ENCODE peak calls at places on chromosomes 7 and 10, in four cellular contexts. O is gastrocnemius medialis, R is stomach, K is H1. S is an unnamed sample.

GRCh38 chr7:117480978-117481377 is 1.2 kb downstream of the CFTR start:
- DNase-seq in O (no peak), R (no peak), K (no peak), S (no peak)

GRCh38 chr7:151012921-151013347 is 11.4 kb downstream of the ATG9B start:
- DNase-seq in O (no peak), R (no peak), K (no peak), S (no peak)

GRCh38 chr10:26881600-26882331 is 21.0 kb upstream of the ABI1 start:
- DNase-seq in O (no peak), R (no peak), K (no peak), S (no peak)

GRCh38 chr7:138880881-138881577 is 83.0 kb upstream of the ATP6V0A4 start:
- DNase-seq in O (no peak), R (peak; percentile 40), K (no peak), S (peak; percentile 30)

GRCh38 chr7:98203964-98204605 is 7.2 kb upstream of the BHLHA15 start:
- DNase-seq in O (no peak), R (no peak), K (no peak), S (no peak)

GRCh38 chr7:92835851-92836488 is 403 bp downstream of the CDK6 start:
- DNase-seq in O (no peak), R (peak; percentile 28), K (no peak), S (no peak)

GRCh38 chr10:122113161-122113944 is 124.4 kb downstream of the TACC2 start:
- DNase-seq in O (peak; percentile 72), R (peak; percentile 69), K (no peak), S (peak; percentile 65)

GRCh38 chr10:1183033-1183396 is 126.8 kb downstream of the WDR37 start:
- DNase-seq in O (no peak), R (no peak), K (no peak), S (no peak)

GRCh38 chr7:14995774-14996173 is 93.2 kb upstream of the DGKB start:
- DNase-seq in O (no peak), R (no peak), K (no peak), S (no peak)

DNA sequence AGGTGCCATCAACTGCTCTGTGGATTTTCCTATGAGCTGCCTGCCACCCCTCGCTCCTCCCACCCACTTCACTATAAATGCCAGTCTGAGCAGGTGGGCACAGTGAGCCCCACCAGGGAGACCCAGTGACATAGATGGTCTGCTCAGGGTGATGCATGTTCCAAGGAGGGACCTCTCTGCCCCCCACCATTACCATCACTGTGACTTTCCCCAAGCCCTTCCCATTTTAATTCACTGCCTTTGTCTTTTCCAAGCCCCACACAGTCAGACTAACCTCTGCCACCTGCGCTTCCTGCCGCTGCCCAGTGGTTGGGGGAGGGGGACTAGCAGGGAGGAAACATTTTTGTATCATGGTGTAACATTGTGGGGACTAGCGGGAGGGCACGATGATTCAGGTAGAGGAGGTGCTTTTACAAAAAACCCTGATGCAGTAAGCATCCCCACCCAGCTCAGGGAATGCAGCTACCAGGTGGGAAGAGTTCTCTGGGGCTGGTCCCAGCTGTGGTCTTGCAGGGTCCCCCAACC is 24.6 kb downstream of the PRSS2 start:
- DNase-seq in O (no peak), R (no peak), K (peak; percentile 77), S (no peak)
- TF ChIP-seq POLR2A in O (no peak), R (no peak), K (no peak), S (no peak)

DNA sequence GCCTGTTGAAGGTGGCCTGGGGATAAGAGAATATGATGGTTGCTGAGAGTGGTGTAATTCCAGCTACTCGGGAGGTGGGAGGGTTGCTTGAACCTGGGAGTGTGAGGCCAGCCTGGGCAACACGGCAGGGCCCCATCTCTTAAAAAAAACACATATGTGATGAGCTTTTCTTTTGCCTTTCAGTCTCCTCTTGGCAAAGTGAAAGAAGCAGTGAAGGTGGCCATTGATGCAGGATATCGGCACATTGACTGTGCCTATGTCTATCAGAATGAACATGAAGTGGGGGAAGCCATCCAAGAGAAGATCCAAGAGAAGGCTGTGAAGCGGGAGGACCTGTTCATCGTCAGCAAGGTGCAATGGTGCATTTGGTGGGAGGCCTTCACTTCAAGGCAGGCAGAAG is 3.1 kb downstream of the AKR1B10 start:
- DNase-seq in O (no peak), R (no peak), K (no peak), S (no peak)
- TF ChIP-seq POLR2A in O (no peak), R (no peak), K (no peak), S (no peak)

GRCh38 chr10:52215745-52216361 is 98.2 kb upstream of the DKK1 start:
- DNase-seq in O (peak; percentile 25), R (peak; percentile 43), K (no peak), S (peak; percentile 56)
- TF ChIP-seq POLR2A in O (no peak), R (no peak), K (no peak), S (no peak)

DNA sequence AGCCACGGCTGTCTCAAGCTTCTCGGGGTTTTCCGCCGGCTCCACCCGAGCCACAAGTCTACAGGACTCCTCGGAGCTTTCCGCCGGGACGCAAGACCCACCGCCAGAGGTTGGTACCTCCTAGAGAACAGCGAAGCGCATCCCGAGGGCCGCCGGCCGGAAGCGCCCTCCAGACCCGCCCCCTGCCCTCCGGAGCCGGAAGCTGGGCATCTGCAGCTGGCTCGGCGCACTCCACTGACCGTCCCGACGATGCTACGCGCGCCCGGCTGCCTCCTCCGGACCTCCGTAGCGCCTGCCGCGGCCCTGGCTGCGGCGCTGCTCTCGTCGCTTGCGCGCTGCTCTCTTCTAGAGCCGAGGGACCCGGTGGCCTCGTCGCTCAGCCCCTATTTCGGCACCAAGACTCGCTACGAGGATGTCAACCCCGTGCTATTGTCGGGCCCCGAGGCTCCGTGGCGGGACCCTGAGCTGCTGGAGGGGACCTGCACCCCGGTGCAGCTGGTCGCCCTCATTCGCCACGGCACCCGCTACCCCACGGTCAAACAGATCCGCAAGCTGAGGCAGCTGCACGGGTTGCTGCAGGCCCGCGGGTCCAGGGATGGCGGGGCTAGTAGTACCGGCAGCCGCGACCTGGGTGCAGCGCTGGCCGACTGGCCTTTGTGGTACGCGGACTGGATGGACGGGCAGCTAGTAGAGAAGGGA is at the start of gene MINPP1:
- DNase-seq in O (peak; percentile 67), R (peak; percentile 76), K (peak; percentile 50), S (peak; percentile 41)
- TF ChIP-seq POLR2A in O (peak; percentile 37), R (no peak), K (peak; percentile 87), S (no peak)

DNA sequence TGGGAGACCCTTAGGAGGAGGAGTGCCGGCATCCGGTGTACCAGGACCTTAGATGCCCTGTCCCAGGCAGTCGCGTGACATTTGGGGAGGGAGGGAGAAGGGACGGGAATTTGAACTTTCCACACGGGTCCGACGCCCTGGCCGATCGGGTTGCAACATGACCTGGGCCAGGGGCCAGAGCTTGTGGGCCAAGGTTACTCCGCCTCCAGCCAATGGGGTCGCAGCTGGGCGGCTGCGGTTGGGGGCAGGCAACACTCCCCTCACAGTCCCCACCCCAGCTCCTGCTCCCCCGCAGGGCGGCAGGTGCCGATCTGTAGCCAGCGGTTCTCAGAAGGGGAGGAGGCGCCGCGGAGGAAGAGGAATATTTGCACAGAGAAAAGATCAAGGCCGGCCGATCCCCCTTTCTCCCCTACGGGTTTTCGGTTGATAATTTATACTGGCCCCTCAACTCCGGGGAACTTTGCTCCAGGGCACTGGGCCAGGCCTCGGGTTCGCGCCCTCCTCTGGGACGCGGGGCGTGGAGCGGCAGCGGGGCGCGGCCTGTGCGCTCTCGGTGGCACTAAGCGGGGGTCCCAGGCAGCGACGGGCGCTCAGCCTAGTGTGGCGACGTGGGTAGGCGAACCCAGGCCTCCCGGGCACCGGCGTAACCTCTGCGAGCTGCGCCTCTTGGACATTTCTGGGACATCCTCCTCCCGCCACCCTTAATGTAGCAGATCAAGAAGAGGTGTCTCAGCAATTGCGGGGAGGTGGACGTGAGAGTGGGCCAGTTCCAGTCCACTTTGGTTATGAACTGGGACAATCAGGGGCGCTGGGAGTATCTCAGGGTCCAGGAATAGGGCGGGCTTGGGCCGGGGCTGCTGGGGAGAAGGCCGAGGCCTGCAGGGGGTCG is 1.2 kb downstream of the MLXIPL start:
- DNase-seq in O (peak; percentile 93), R (no peak), K (peak; percentile 75), S (peak; percentile 46)
- TF ChIP-seq POLR2A in O (peak; percentile 69), R (no peak), K (no peak), S (no peak)

GRCh38 chr7:12728192-12728538 is 40.7 kb downstream of the ARL4A start:
- DNase-seq in O (no peak), R (no peak), K (no peak), S (no peak)

GRCh38 chr7:12726908-12727307 is 39.5 kb downstream of the ARL4A start:
- DNase-seq in O (no peak), R (no peak), K (no peak), S (no peak)

GRCh38 chr7:12725575-12726316 is 38.3 kb downstream of the ARL4A start:
- DNase-seq in O (peak; percentile 22), R (no peak), K (no peak), S (no peak)

GRCh38 chr7:12729112-12729511 is 41.7 kb downstream of the ARL4A start:
- DNase-seq in O (peak; percentile 54), R (peak; percentile 84), K (peak; percentile 41), S (peak; percentile 82)

GRCh38 chr7:12727455-12728191 is 40.2 kb downstream of the ARL4A start:
- DNase-seq in O (no peak), R (no peak), K (no peak), S (no peak)
- TF ChIP-seq POLR2A in O (no peak), R (no peak), K (no peak), S (no peak)